ENCODE peak calls at places on chromosomes 13 and 19, in six cellular contexts. H is cardiac fibroblast, V is AG04450, S is GM06990, Y is ascending aorta, Z is breast epithelium. R is an unnamed sample.
A peak's percentile ranks its signal among the peaks of the same experiment; 100 is the strongest.

GRCh38 chr13:113584870-113585671 is 518 bp downstream of the TFDP1 start:
- DNase-seq in Y (peak; percentile 62), V (no peak), H (no peak), S (peak; percentile 64), Z (no peak), R (no peak)

GRCh38 chr13:86446311-86446710 is 647.1 kb upstream of the SLITRK6 start:
- DNase-seq in S (no peak), Y (no peak), V (no peak), Z (no peak), H (peak; percentile 10), R (peak; percentile 93)

GRCh38 chr13:110416131-110416584 is 109.1 kb downstream of the COL4A2 start:
- DNase-seq in Z (peak; percentile 15), V (no peak), Y (no peak), H (peak; percentile 54), S (no peak), R (no peak)

GRCh38 chr13:94968040-94968756 is 255.9 kb upstream of the SOX21 start:
- DNase-seq in S (peak; percentile 4), V (no peak), Z (no peak), Y (no peak), H (peak; percentile 14), R (no peak)

GRCh38 chr19:38740252-38740592 is 4.1 kb downstream of the CAPN12 start:
- DNase-seq in Y (no peak), S (no peak), Z (no peak), V (no peak), H (no peak), R (no peak)

GRCh38 chr13:27261376-27261775 is 9.3 kb upstream of the RASL11A start:
- DNase-seq in S (no peak), Z (no peak), V (no peak), Y (no peak), H (no peak), R (no peak)

GRCh38 chr19:57934820-57935665 is at the start of gene ZNF418:
- DNase-seq in Y (peak; percentile 68), S (peak; percentile 31), V (peak; percentile 43), H (peak; percentile 88), Z (peak; percentile 57), R (peak; percentile 71)

GRCh38 chr13:23608704-23609413 is 38.6 kb downstream of the TNFRSF19 start:
- DNase-seq in V (no peak), H (peak; percentile 28), Z (no peak), Y (peak; percentile 70), S (no peak), R (no peak)

GRCh38 chr13:111345682-111346081 is 25.2 kb downstream of the TEX29 start:
- DNase-seq in H (no peak), V (no peak), Y (no peak), S (no peak), Z (no peak), R (no peak)

GRCh38 chr19:46861691-46862503 is 1.1 kb downstream of the ARHGAP35 start:
- DNase-seq in S (peak; percentile 33), V (no peak), Z (no peak), Y (peak; percentile 62), H (peak; percentile 28), R (no peak)

GRCh38 chr19:40759352-40759751 is 8.3 kb downstream of the SNRPA start:
- DNase-seq in Z (no peak), V (no peak), S (no peak), Y (no peak), H (no peak), R (no peak)

GRCh38 chr13:69681722-69682121 is 425.9 kb upstream of the ATXN8OS start:
- DNase-seq in Y (no peak), S (no peak), H (no peak), Z (no peak), V (no peak), R (no peak)

GRCh38 chr13:75492389-75492788 is 10.4 kb upstream of the TBC1D4 start:
- DNase-seq in V (no peak), S (no peak), Y (no peak), Z (no peak), H (peak; percentile 51), R (no peak)

GRCh38 chr13:99468971-99469545 is 32.2 kb upstream of the TM9SF2 start:
- DNase-seq in S (no peak), H (no peak), V (no peak), Y (no peak), Z (no peak), R (no peak)

GRCh38 chr13:39596685-39597084 is 6.3 kb downstream of the LHFPL6 start:
- DNase-seq in V (no peak), H (no peak), Y (no peak), Z (no peak), S (no peak), R (no peak)

GRCh38 chr19:771332-771785 is 20.4 kb downstream of the MISP start:
- DNase-seq in Z (no peak), V (no peak), Y (no peak), S (no peak), H (peak; percentile 78), R (no peak)

GRCh38 chr13:79482271-79482970 is 1.5 kb downstream of the NDFIP2 start:
- DNase-seq in V (no peak), Z (no peak), S (no peak), Y (no peak), H (peak; percentile 39), R (no peak)

GRCh38 chr13:37427843-37428494 is 170.6 kb downstream of the POSTN start:
- DNase-seq in Z (no peak), S (no peak), V (no peak), H (peak; percentile 64), Y (no peak), R (no peak)

GRCh38 chr19:3880471-3881271 is at the start of gene ATCAY:
- DNase-seq in Y (no peak), H (no peak), Z (no peak), S (no peak), V (no peak), R (no peak)

GRCh38 chr13:48156466-48156865 is 61.6 kb upstream of the MED4 start:
- DNase-seq in Z (no peak), S (no peak), V (no peak), H (no peak), Y (no peak), R (no peak)

GRCh38 chr13:109595466-109595865 is 190.9 kb downstream of the IRS2 start:
- DNase-seq in H (no peak), Y (no peak), Z (no peak), S (no peak), V (no peak), R (no peak)

GRCh38 chr13:48038763-48039162 is 1.2 kb downstream of the NUDT15 start:
- DNase-seq in Z (no peak), S (no peak), H (no peak), V (no peak), Y (no peak), R (no peak)

GRCh38 chr19:28697308-28697707 is 515.6 kb downstream of the UQCRFS1 start:
- DNase-seq in H (no peak), Z (no peak), Y (no peak), V (no peak), S (no peak), R (no peak)

GRCh38 chr19:28700176-28700575 is 512.8 kb downstream of the UQCRFS1 start:
- DNase-seq in V (no peak), S (no peak), H (peak; percentile 2), Y (no peak), Z (no peak), R (no peak)

GRCh38 chr19:28703400-28703956 is 509.5 kb downstream of the UQCRFS1 start:
- DNase-seq in H (no peak), Y (no peak), V (no peak), S (no peak), Z (no peak), R (no peak)

GRCh38 chr19:28705008-28705407 is 507.9 kb downstream of the UQCRFS1 start:
- DNase-seq in V (peak; percentile 21), S (no peak), Z (no peak), Y (no peak), H (peak; percentile 74), R (peak; percentile 86)

DNA sequence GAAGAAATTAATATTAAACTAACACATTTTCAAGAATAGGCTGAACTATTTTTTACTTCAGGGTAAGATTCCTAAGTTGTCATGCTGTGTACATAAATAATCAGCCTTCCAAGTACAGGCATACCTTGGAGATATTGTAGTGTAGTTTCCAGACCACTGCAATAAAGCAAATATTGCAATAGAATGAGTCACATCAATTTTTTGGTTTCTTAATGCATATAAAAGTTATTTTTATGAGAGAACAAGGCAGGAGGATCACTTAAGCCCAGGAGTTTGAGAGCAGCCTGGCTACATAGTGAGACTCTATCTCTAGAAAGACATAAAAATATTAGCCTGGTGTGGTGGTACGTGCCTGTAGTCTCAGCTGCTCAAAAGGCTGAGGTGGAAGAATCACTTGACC is 511.5 kb downstream of the UQCRFS1 start:
- DNase-seq in Z (no peak), H (peak; percentile 1), V (no peak), Y (no peak), S (no peak), R (peak; percentile 59)
- TF ChIP-seq CTCF in Z (no peak), H (no peak), V (no peak), Y (no peak), S (no peak), R (no peak)

DNA sequence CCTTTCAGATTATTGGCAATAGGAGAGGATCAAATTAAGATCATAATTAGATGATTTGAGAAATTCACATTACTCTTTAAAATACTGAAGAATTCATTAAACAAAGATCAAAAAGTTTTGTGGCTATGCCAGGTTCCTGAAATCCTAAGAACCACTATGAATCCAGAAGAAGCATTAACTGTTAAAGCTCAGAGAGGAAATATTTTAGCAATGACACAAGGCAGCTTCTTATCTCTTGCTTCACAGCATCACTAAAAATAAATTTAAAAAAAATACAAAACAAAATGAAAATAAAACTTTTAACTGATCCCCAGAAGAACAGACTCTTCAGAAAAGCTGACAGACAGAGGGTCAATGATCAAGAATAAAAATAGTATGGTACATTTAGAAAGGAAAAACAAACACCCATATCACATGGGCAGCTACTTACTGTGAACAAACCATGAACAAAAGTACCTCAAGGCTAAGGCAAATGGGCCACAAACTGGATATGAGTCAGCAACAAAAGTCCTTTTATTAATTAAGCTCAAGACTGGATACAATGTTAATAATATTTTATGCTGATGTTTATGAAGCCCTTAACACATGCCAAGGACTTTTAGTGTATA is 19.6 kb downstream of the RNF6 start:
- DNase-seq in S (no peak), Z (no peak), V (no peak), H (peak; percentile 58), Y (no peak), R (no peak)
- H3K4me3 ChIP-seq in S (no peak overlapping the region), Z (no peak overlapping the region), V (no peak overlapping the region), H (no peak overlapping the region), Y (no peak overlapping the region), R (no peak overlapping the region)

DNA sequence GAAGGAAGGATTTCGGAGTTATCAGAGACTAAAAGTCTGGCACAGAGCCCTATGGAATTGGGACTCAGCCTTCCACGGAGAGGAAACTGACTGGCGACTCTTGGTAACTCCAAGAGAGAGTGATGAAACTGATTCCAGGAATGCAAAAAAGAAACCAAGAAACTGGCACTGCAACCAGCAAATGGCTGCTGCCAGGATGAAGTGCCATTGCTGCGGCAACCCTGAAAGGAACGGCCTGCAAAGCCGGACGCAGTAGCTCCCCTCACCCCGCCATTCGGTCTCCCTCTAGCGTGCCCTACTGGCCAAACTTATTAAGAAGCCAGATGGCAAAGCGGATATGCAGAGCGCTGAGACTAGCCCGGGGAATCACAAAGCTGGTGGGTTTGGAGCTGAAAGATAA is 236.0 kb downstream of the PCDH9 start:
- DNase-seq in H (peak; percentile 83), Z (peak; percentile 64), S (no peak), Y (peak; percentile 80), V (no peak), R (peak; percentile 42)
- TF ChIP-seq CTCF in H (peak; percentile 85), Z (peak; percentile 61), S (no peak), Y (peak; percentile 70), V (peak; percentile 81), R (peak; percentile 86)

DNA sequence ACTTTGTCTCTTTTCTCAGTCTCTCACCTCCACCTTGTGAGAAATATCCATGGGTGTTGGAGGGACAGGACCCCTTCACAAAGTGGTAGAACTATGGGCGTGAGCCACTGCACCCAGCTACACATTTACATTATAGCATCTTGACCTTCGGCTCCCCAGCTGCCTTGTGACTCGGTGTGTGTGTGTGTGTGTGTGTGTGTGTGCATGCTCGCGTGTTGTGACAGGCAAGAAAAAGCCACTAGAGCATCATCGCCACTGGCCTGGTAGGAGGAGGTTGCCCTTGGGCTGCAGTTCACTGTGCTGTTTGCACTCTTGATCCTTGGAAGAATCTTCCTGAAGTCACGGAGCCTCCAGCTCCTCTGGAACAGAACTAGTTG is 13.7 kb upstream of the ZNF888 start:
- DNase-seq in H (no peak), S (no peak), Y (no peak), V (no peak), Z (no peak), R (no peak)
- H3K4me3 ChIP-seq in H (no peak overlapping the region), S (no peak overlapping the region), Y (no peak overlapping the region), V (no peak overlapping the region), Z (no peak overlapping the region), R (no peak overlapping the region)

R was measured in astrocyte of the cerebellum.